ENCODE peak calls at places on chromosomes 1 and 21, in eight cellular contexts. W, P, Z, B, F, H, X and E are unnamed samples.

GRCh38 chr1:46595127-46595526 is 8.9 kb downstream of the MKNK1 start:
- DNase-seq in H (no peak), B (peak), P (no peak), W (no peak), F (no peak), X (no peak), Z (no peak), E (no peak)

GRCh38 chr1:235326719-235327558 is 1.0 kb downstream of the ARID4B start:
- DNase-seq in H (peak), P (peak), B (peak), X (peak), F (no peak), Z (peak), W (peak), E (no peak)

GRCh38 chr1:47871799-47872353 is 125.3 kb downstream of the TRABD2B start:
- DNase-seq in P (no peak), F (peak), H (no peak), X (peak), Z (peak), B (no peak), W (no peak), E (no peak)

GRCh38 chr1:12592496-12592895 is 25.5 kb downstream of the DHRS3 start:
- DNase-seq in Z (no peak), B (peak), W (no peak), H (no peak), X (no peak), P (no peak), F (no peak), E (no peak)

GRCh38 chr1:94540440-94541174 is 952 bp downstream of the F3 start:
- DNase-seq in B (no peak), P (no peak), H (no peak), X (no peak), W (no peak), F (no peak), Z (no peak), E (no peak)

GRCh38 chr1:181061891-181062777 is 26.4 kb upstream of the IER5 start:
- DNase-seq in Z (no peak), W (no peak), B (peak), H (no peak), F (no peak), P (no peak), X (no peak), E (no peak)

GRCh38 chr21:32727478-32727727 is 410 bp downstream of the SYNJ1 start:
- DNase-seq in Z (no peak), H (no peak), P (no peak), X (no peak), F (no peak), W (no peak), B (no peak), E (no peak)

GRCh38 chr21:43318841-43319781 is 107.8 kb downstream of the SIK1 start:
- DNase-seq in Z (peak), W (no peak), B (peak), F (peak), H (no peak), X (peak), P (no peak), E (no peak)

GRCh38 chr1:203569490-203570318 is 56.9 kb upstream of the ATP2B4 start:
- DNase-seq in F (peak), P (peak), X (no peak), H (no peak), B (no peak), W (no peak), Z (no peak), E (no peak)

GRCh38 chr1:110208916-110209650 is 1.0 kb upstream of the KCNC4 start:
- DNase-seq in X (no peak), H (no peak), P (no peak), Z (no peak), F (no peak), W (no peak), B (no peak), E (no peak)

GRCh38 chr1:33256701-33257387 is 552 bp downstream of the ZNF362 start:
- DNase-seq in P (peak), B (peak), W (peak), F (peak), Z (peak), X (peak), H (peak), E (no peak)

GRCh38 chr1:78101514-78101913 is 55.7 kb downstream of the GIPC2 start:
- DNase-seq in F (peak), W (no peak), X (peak), Z (peak), B (no peak), P (peak), H (no peak), E (no peak)

GRCh38 chr1:244046907-244047738 is 4.0 kb upstream of the ZBTB18 start:
- DNase-seq in P (no peak), X (no peak), H (peak), Z (peak), F (peak), W (no peak), B (no peak), E (no peak)

GRCh38 chr1:17663646-17664045 is 91.5 kb upstream of the ACTL8 start:
- DNase-seq in Z (no peak), X (no peak), H (no peak), P (no peak), B (no peak), W (no peak), F (no peak), E (no peak)

GRCh38 chr1:200625381-200625824 is 4.9 kb upstream of the KIF14 start:
- DNase-seq in Z (peak), P (peak), B (no peak), F (no peak), X (no peak), W (no peak), H (no peak), E (no peak)

GRCh38 chr1:248288385-248288784 is 10.6 kb upstream of the OR2T33 start:
- DNase-seq in W (no peak), P (no peak), Z (no peak), F (no peak), B (no peak), X (no peak), H (no peak), E (no peak)

GRCh38 chr21:21018841-21019240 is 20.6 kb downstream of the NCAM2 start:
- DNase-seq in B (no peak), W (no peak), P (no peak), Z (no peak), H (no peak), F (no peak), X (no peak), E (no peak)

GRCh38 chr1:22225858-22226584 is 83.1 kb upstream of the WNT4 start:
- DNase-seq in B (no peak), F (no peak), X (no peak), P (no peak), H (no peak), W (no peak), Z (no peak), E (no peak)